ENCODE peak calls at places on chromosomes 5 and 9, in eight cellular contexts. V is central memory CD4-positive, alpha-beta T cell; A is H1; W is endodermal cell; Y is aorta; D is NCI-H187 treated with DMSO at 0.1 percent for 48 hours; T is mucosa of gallbladder; R is anterior cingulate cortex. O is an unnamed sample.

GRCh38 chr9:126440938-126441337 is 114.3 kb downstream of the MVB12B start:
- DNase-seq in V (no peak), A (no peak), W (no peak), Y (no peak), D (no peak), T (no peak), R (peak), O (no peak)

GRCh38 chr5:51960617-51961115 is 577.4 kb downstream of the ISL1 start:
- DNase-seq in V (no peak), A (no peak), W (no peak), Y (no peak), D (no peak), T (no peak), R (no peak), O (no peak)

GRCh38 chr5:145981612-145982571 is 45.5 kb downstream of the SH3RF2 start:
- DNase-seq in V (no peak), A (no peak), W (no peak), Y (no peak), D (no peak), T (peak), R (no peak), O (no peak)

GRCh38 chr5:14580037-14581034 is 1.3 kb upstream of the OTULINL start:
- DNase-seq in V (no peak), A (no peak), W (no peak), Y (no peak), D (no peak), T (no peak), R (no peak), O (no peak)

GRCh38 chr5:53480474-53481353 is at the start of gene FST:
- DNase-seq in V (no peak), A (peak), W (peak), Y (peak), D (no peak), T (no peak), R (no peak), O (peak)

GRCh38 chr5:75894482-75894881 is 177.2 kb upstream of the POC5 start:
- DNase-seq in V (no peak), A (no peak), W (no peak), Y (no peak), D (no peak), T (no peak), R (no peak), O (no peak)

GRCh38 chr5:123665822-123666371 is 153.9 kb downstream of the CSNK1G3 start:
- DNase-seq in V (no peak), A (no peak), W (no peak), Y (no peak), D (no peak), T (no peak), R (no peak), O (no peak)

GRCh38 chr9:72588336-72588735 is 66.9 kb downstream of the TMC1 start:
- DNase-seq in V (no peak), A (no peak), W (no peak), Y (no peak), D (no peak), T (no peak), R (no peak), O (no peak)

GRCh38 chr9:111067472-111067871 is 29.2 kb upstream of the LPAR1 start:
- DNase-seq in V (no peak), A (no peak), W (no peak), Y (no peak), D (no peak), T (no peak), R (no peak), O (no peak)

GRCh38 chr5:150241298-150242225 is 48.0 kb downstream of the CAMK2A start:
- DNase-seq in V (no peak), A (no peak), W (no peak), Y (no peak), D (no peak), T (no peak), R (no peak), O (no peak)

GRCh38 chr9:110048976-110049698 is 158.8 kb downstream of the C9orf152 start:
- DNase-seq in V (peak), A (peak), W (peak), Y (peak), D (no peak), T (no peak), R (peak), O (peak)

GRCh38 chr5:181170237-181170830 is 22.9 kb downstream of the OR2V2 start:
- DNase-seq in V (no peak), A (no peak), W (no peak), Y (no peak), D (no peak), T (no peak), R (no peak), O (peak)

GRCh38 chr9:114086009-114086408 is 7.9 kb upstream of the AMBP start:
- DNase-seq in V (no peak), A (no peak), W (no peak), Y (no peak), D (no peak), T (no peak), R (no peak), O (no peak)

GRCh38 chr9:128201441-128202369 is 1.5 kb upstream of the DNM1 start:
- DNase-seq in V (no peak), A (no peak), W (no peak), Y (no peak), D (no peak), T (no peak), R (no peak), O (no peak)

GRCh38 chr9:14633906-14634565 is 59.2 kb downstream of the ZDHHC21 start:
- DNase-seq in V (no peak), A (no peak), W (no peak), Y (no peak), D (no peak), T (no peak), R (no peak), O (no peak)

GRCh38 chr5:90650767-90651166 is 92.2 kb downstream of the ADGRV1 start:
- DNase-seq in V (no peak), A (no peak), W (no peak), Y (no peak), D (no peak), T (no peak), R (no peak), O (no peak)

GRCh38 chr9:16710888-16711287 is 159.6 kb downstream of the BNC2 start:
- DNase-seq in V (no peak), A (no peak), W (peak), Y (no peak), D (no peak), T (no peak), R (no peak), O (no peak)